ENCODE peak calls at places on chromosomes 7 and 10, in eight cellular contexts. L is ovary, J is transverse colon, U is suprapubic skin, S is GM12878, T is SK-N-SH, E is K562, F is A549. X is an unnamed sample. For H3K4me1, the result is how much of the 10 kb centered on the place peaks cover.

GRCh38 chr10:126212653-126213052 is 175.6 kb downstream of the ADAM12 start:
- DNase-seq in S (no peak), F (no peak), U (no peak), T (no peak), J (no peak), L (no peak), E (no peak), X (no peak)

GRCh38 chr10:61781969-61782403 is 119.3 kb downstream of the CABCOCO1 start:
- DNase-seq in E (peak), L (no peak), F (no peak), U (no peak), T (no peak), J (no peak), S (no peak), X (no peak)

GRCh38 chr7:117829450-117829849 is 43.8 kb downstream of the CTTNBP2 start:
- DNase-seq in T (no peak), S (no peak), E (no peak), L (no peak), U (no peak), J (no peak), F (peak), X (no peak)

GRCh38 chr10:4498763-4499251 is 327.2 kb upstream of the AKR1E2 start:
- DNase-seq in U (no peak), L (peak), S (no peak), T (no peak), E (no peak), J (no peak), F (no peak), X (no peak)

GRCh38 chr10:124898493-124898892 is 43.4 kb upstream of the ZRANB1 start:
- DNase-seq in L (no peak), U (no peak), J (peak), F (no peak), S (no peak), E (no peak), T (no peak), X (no peak)

GRCh38 chr10:36462194-36462593 is 663.2 kb upstream of the ANKRD30A start:
- DNase-seq in S (no peak), T (no peak), U (no peak), F (no peak), L (no peak), E (no peak), J (no peak), X (no peak)

GRCh38 chr10:97185326-97186058 is at the start of gene SLIT1:
- DNase-seq in U (no peak), J (no peak), T (peak), S (no peak), F (no peak), E (no peak), L (no peak), X (no peak)

GRCh38 chr10:58177362-58177947 is 90.2 kb downstream of the IPMK start:
- DNase-seq in U (no peak), L (no peak), E (peak), T (peak), F (peak), J (no peak), S (no peak), X (no peak)

GRCh38 chr7:156823441-156823840 is 69.5 kb downstream of the LMBR1 start:
- DNase-seq in F (no peak), E (no peak), S (no peak), T (no peak), U (no peak), J (no peak), L (no peak), X (no peak)

GRCh38 chr7:1894313-1894900 is 224.3 kb downstream of the ELFN1 start:
- DNase-seq in E (no peak), F (no peak), T (no peak), J (no peak), L (no peak), U (no peak), S (no peak), X (no peak)

GRCh38 chr7:137847418-137848050 is 760 bp upstream of the DGKI start:
- DNase-seq in E (no peak), L (no peak), U (no peak), S (peak), J (no peak), F (no peak), T (no peak), X (peak)

GRCh38 chr10:87092861-87093460 is 1.7 kb downstream of the GLUD1 start:
- DNase-seq in E (no peak), T (no peak), U (no peak), J (peak), S (peak), F (no peak), L (no peak), X (no peak)

GRCh38 chr10:102243304-102243703 is 2.0 kb upstream of the PITX3 start:
- DNase-seq in L (no peak), J (no peak), F (no peak), T (no peak), S (no peak), U (no peak), E (no peak), X (no peak)
- H3K4me1 ChIP-seq in L (under half), J (under half), F (under half), T (under half), S (under half), U (under half), E (under half), X (half or more)

DNA sequence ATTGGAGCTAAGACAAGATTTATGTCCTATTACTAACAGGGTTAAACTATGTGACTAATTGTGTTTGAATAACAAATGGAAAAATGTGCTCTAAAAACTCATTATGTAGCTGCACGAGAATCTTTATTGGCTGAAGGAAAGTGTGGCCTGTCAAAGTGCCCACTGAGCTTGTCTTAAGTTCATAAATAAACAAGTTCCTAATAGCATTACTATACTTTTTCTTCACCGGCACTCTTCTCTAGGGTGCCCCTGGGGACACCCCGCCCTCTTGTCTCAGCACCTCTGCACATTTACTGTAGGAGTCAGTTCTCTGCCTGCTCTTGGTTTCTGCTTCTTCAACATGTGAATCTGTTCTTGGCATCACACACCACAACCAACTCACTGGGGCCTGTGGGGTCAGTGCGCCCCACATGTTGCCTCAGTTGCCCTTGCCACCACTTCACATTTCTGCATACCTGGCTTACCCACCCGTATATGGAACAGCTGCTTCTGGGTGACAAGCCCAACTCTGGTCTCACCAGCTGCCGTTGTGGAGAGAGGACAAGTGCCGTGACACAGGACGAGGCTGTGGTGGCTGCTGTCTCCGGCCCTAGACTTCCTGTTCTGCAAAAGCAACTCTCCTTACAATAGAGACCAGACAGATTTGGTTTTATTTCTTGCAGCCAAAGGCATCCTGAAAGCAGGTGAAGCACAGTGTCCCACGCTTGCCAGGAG is 96.3 kb upstream of the DDC start:
- DNase-seq in L (no peak), U (no peak), F (no peak), E (no peak), J (no peak), S (no peak), T (no peak), X (no peak)
- H3K27ac ChIP-seq in L (no peak), U (no peak), F (no peak), E (no peak), J (no peak), S (no peak), T (no peak), X (no peak)

DNA sequence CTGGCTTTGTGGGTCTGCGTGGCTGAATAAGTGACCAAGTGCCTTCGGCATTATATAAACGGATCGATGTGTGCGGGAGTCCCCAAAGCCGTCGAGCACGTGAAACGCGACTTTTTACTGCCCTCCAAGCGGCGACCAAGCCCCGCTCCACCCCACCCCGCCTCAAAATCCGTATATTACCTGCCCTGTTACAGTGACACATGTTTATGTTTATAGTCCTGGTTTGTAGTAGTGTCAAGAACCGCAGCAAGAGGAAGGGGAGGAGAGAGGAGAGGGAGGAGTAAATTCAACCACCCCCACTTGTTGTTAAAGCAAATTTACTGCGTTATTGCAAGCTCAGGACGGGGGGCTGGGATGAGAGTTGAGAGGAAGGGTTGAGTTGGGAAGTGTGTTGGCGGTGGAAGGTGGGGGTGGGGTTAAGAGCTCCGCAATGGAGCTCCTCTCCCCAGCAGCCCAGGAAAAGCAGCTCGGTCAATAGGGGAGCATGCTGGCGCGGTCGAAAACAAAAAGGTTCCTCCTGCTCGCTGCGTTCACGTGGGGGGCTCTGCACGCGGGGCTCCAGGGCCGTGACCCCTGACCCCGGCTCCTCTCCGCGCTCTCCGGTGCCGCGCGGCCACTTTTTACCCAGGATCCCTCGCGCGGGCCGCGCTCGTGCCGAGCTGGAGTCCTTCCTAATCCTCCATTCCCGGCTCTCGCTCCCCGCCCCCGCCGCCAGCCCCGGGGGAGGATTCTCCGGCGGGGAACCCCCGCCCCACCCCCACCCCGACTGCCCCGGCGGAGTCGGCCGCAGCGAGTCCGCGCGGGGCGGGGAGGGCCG is at the start of gene SKIDA1:
- DNase-seq in U (no peak), S (no peak), F (peak), T (peak), J (peak), L (peak), E (peak), X (peak)
- TF ChIP-seq EP300 in U (no peak), S (no peak), F (peak), T (peak), J (no peak), L (no peak), E (peak), X (peak)

GRCh38 chr10:102801496-102801895 is 35.7 kb downstream of the CYP17A1 start:
- DNase-seq in T (no peak), L (no peak), S (no peak), J (no peak), E (no peak), U (no peak), F (no peak), X (no peak)
- H3K4me1 ChIP-seq in T (under half), L (under half), S (under half), J (under half), E (under half), U (half or more), F (under half), X (half or more)

DNA sequence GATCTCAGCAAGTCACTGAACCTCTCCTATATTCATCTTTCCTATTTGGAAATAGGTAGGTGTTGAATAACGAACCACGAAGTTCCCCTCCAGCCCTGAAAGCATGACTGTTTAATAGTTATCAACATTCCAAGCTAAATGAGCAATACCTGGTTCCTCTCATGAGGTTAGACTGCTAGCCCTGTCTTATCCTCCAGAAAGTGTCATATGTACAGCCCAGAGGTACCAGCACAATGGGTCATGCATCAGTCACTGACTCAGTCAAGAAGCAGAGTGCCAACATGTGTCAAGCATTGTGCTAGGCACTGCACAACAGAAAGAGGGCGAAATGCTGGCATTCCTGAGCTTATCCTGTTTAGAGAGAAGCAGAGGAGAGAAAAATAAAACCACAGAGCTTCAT is 70.0 kb downstream of the AMPH start:
- DNase-seq in T (no peak), U (no peak), L (no peak), J (no peak), E (no peak), F (no peak), S (no peak), X (no peak)
- H3K27ac ChIP-seq in T (no peak), U (no peak), L (no peak), J (no peak), E (no peak), F (no peak), S (no peak), X (no peak)

X was measured in tibial nerve.